ENCODE peak calls at places on chromosomes 11 and 22, in five cellular contexts. Y, O, M, B and C are unnamed samples. For H3K9me3, the result is how much of the 10 kb centered on the place peaks cover.

GRCh38 chr11:128336203-128336602 is 251.2 kb downstream of the ETS1 start:
- DNase-seq in B (no peak), Y (peak), M (no peak), O (no peak), C (no peak)

GRCh38 chr11:9053631-9054030 is 37.8 kb downstream of the SCUBE2 start:
- DNase-seq in Y (no peak), O (no peak), B (no peak), M (no peak), C (no peak)

GRCh38 chr22:26031641-26032040 is 137.6 kb upstream of the SEZ6L start:
- DNase-seq in B (no peak), M (no peak), Y (no peak), O (no peak), C (no peak)

GRCh38 chr11:12807621-12808020 is 133.4 kb downstream of the TEAD1 start:
- DNase-seq in M (no peak), Y (no peak), O (no peak), B (no peak), C (no peak)

GRCh38 chr11:64649304-64649703 is 58.3 kb downstream of the SLC22A12 start:
- DNase-seq in O (no peak), Y (no peak), M (no peak), B (peak), C (no peak)

GRCh38 chr11:59174664-59175033 is 2.7 kb downstream of the DTX4 start:
- DNase-seq in B (no peak), M (no peak), Y (no peak), O (no peak), C (no peak)

GRCh38 chr11:10805741-10806140 is 3.0 kb downstream of the EIF4G2 start:
- DNase-seq in M (no peak), O (no peak), Y (no peak), B (no peak), C (no peak)

GRCh38 chr11:60777572-60777971 is 7.6 kb upstream of the MS4A10 start:
- DNase-seq in Y (no peak), O (no peak), M (no peak), B (no peak), C (peak)

GRCh38 chr11:35838071-35838470 is 105.8 kb upstream of the LDLRAD3 start:
- DNase-seq in M (no peak), Y (no peak), O (no peak), B (no peak), C (no peak)

GRCh38 chr11:707817-708420 is 1.9 kb downstream of the EPS8L2 start:
- DNase-seq in M (no peak), B (no peak), Y (no peak), O (no peak), C (no peak)

GRCh38 chr11:4626207-4627105 is 10.8 kb upstream of the OR51D1 start:
- DNase-seq in Y (peak), O (peak), B (peak), M (no peak), C (peak)

GRCh38 chr11:69662806-69663205 is 12.3 kb downstream of the LTO1 start:
- DNase-seq in M (no peak), Y (no peak), O (no peak), B (no peak), C (no peak)

GRCh38 chr22:31956360-31956759 is 12.0 kb downstream of the YWHAH start:
- DNase-seq in Y (no peak), O (no peak), M (no peak), B (no peak), C (no peak)

GRCh38 chr22:32619614-32620426 is 145.2 kb downstream of the FBXO7 start:
- DNase-seq in Y (no peak), M (no peak), B (no peak), O (peak), C (no peak)

GRCh38 chr11:65553301-65554001 is 4.7 kb downstream of the LTBP3 start:
- DNase-seq in B (no peak), M (no peak), O (no peak), Y (no peak), C (no peak)

DNA sequence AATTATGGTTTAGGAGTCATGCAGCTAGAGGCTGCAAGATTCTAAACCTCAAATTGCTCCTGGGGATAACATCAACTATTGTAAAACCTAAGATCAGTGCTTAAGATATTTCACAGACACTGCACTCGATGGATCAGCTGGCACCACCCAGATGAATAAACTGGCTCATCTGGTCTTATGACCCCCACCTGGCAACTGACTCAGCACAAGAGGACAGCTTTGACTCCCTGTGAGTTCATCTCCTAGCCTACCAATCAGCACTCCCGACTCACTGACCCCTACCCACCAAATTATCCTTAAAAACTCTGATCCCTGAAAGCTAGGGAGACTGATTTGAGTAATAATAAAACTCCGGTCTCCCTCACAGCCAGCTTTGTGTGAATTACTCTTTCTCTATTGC is 782 bp upstream of the TTC12 start:
- DNase-seq in Y (no peak), M (no peak), B (no peak), O (no peak), C (no peak)
- H3K4me3 ChIP-seq in Y (peak), M (no peak), B (no peak), O (no peak), C (no peak)

GRCh38 chr11:73195191-73196007 is 22.7 kb upstream of the P2RY2 start:
- DNase-seq in Y (no peak), M (no peak), O (no peak), B (peak), C (peak)
- TF ChIP-seq POLR2A in Y (no peak), M (no peak), O (no peak), B (no peak), C (no peak)

DNA sequence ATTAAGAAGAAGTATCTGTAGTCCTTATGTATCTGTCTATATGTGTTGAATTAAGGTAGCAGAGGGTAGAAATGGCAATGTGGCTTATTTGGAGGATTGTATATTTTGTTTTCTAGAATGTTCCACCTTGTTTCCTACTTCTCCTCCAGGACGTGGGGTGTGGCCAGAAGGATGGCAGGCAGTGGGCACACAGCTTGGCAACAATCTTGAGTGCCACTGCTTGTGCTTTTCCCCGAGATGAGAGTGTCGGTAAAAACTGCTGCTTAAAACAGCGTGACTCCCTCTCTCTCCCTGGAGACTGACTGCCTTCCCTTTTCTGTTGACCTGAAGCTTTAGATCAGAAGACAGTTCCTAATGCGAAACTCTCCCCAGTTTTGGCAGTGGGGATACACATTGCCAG is 61.2 kb downstream of the FAT3 start:
- DNase-seq in Y (no peak), M (no peak), O (no peak), B (no peak), C (no peak)
- H3K9me3 ChIP-seq in Y (under half), M (under half), O (under half), B (under half), C (under half)

GRCh38 chr11:134754823-134755198 is 342.8 kb upstream of the B3GAT1 start:
- DNase-seq in O (no peak), B (no peak), Y (no peak), M (no peak), C (no peak)
- H3K4me3 ChIP-seq in O (no peak), B (no peak), Y (no peak), M (no peak), C (no peak)

GRCh38 chr11:46296520-46297448 is 19.3 kb downstream of the CREB3L1 start:
- DNase-seq in O (no peak), M (no peak), B (no peak), Y (no peak), C (no peak)
- TF ChIP-seq POLR2A in O (no peak), M (no peak), B (no peak), Y (no peak), C (no peak)

GRCh38 chr22:47458348-47458747 is 695.9 kb downstream of the TBC1D22A start:
- DNase-seq in M (no peak), O (no peak), Y (no peak), B (no peak), C (no peak)

GRCh38 chr22:47453049-47453448 is 690.6 kb downstream of the TBC1D22A start:
- DNase-seq in Y (no peak), B (no peak), O (no peak), M (no peak), C (no peak)

GRCh38 chr22:47457509-47458300 is 695.3 kb downstream of the TBC1D22A start:
- DNase-seq in M (no peak), O (no peak), Y (no peak), B (no peak), C (no peak)

GRCh38 chr22:47457021-47457420 is 694.6 kb downstream of the TBC1D22A start:
- DNase-seq in O (no peak), Y (no peak), B (no peak), M (no peak), C (no peak)

DNA sequence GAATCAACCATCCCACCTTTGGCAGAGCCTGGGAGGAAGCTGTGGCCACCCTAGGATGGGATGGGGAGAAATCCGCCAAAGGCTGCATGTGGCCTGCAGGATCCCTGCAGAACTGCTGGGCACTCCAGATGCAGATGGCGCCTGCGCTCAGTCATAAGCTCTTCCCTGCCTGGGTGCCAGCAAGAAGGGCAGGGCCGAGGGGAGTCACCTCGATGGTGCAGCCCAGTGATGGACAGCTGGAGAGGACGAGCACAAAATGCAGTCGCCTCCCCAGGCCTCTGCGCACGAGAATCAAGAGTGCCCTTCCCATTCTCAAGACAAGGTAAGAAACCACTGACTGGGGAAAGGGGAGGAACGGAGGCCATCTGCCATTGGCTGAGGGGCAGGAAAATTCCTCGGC is 693.6 kb downstream of the TBC1D22A start:
- DNase-seq in B (no peak), M (no peak), O (no peak), Y (no peak), C (no peak)
- H3K9me3 ChIP-seq in B (under half), M (under half), O (under half), Y (under half), C (under half)

GRCh38 chr22:30575011-30575671 is 676 bp upstream of the GAL3ST1 start:
- DNase-seq in B (no peak), Y (no peak), M (no peak), O (peak), C (no peak)
- H3K4me3 ChIP-seq in B (no peak), Y (no peak), M (no peak), O (peak), C (peak)

GRCh38 chr11:62558669-62559068 is 12.1 kb upstream of the AHNAK start:
- DNase-seq in Y (no peak), O (no peak), M (no peak), B (no peak), C (no peak)
- TF ChIP-seq POLR2A in Y (no peak), O (no peak), M (no peak), B (no peak), C (no peak)

DNA sequence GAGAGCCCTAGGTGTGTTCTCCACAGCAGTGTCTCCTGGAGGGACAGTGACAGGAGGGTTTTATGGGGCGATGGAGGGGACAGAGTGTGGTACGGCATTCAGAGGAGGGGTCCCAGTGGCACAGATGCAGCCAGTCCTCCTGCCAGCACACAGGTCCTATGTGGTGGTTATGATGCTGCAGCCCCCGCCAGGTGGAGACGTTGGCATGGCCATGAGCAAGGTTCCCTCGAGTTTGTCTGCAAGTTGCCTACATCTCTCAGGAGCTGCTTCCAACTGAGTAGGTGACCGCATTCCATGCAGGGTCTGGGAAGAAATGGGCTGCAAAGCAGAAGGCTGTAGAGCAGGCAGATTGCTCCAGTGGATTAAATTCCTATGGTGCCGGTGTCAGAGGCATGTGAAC is 646.0 kb downstream of the TBC1D22A start:
- DNase-seq in M (no peak), B (no peak), O (no peak), Y (no peak), C (no peak)
- H3K9me3 ChIP-seq in M (under half), B (under half), O (under half), Y (under half), C (under half)

GRCh38 chr11:42171046-42171445 is 711.6 kb upstream of the LRRC4C start:
- DNase-seq in O (no peak), Y (no peak), M (no peak), B (no peak), C (no peak)

GRCh38 chr11:42179211-42179610 is 719.8 kb upstream of the LRRC4C start:
- DNase-seq in O (no peak), B (no peak), M (no peak), Y (no peak), C (no peak)

GRCh38 chr11:42170601-42171000 is 711.1 kb upstream of the LRRC4C start:
- DNase-seq in O (no peak), Y (no peak), M (no peak), B (no peak), C (no peak)

GRCh38 chr11:42172441-42172840 is 713.0 kb upstream of the LRRC4C start:
- DNase-seq in Y (no peak), M (no peak), B (no peak), O (no peak), C (no peak)

GRCh38 chr11:42175203-42175602 is 715.8 kb upstream of the LRRC4C start:
- DNase-seq in B (no peak), O (no peak), Y (no peak), M (no peak), C (no peak)
- H3K4me3 ChIP-seq in B (no peak), O (no peak), Y (no peak), M (no peak), C (no peak)